ENCODE peak calls at places on chromosomes 1 and 21, in ten cellular contexts. N is Right ventricle myocardium inferior, B is NCI-H460, H is nephron progenitor cell, O is Peyer's patch, R is NCI-H1092, X is neural progenitor cell, P is iris pigment epithelial cell, Z is hepatic stellate cell, T is dorsolateral prefrontal cortex. M is an unnamed sample.

GRCh38 chr21:45984584-45985095 is 3.1 kb downstream of the COL6A1 start:
- DNase-seq in N (no peak), B (no peak), X (no peak), Z (no peak), T (no peak), H (no peak), P (no peak), O (no peak), R (no peak), M (no peak)

GRCh38 chr1:235011064-235011598 is 117.5 kb downstream of the TOMM20 start:
- DNase-seq in R (no peak), Z (no peak), H (no peak), O (no peak), B (no peak), X (no peak), P (no peak), T (no peak), N (no peak), M (no peak)

GRCh38 chr21:41611966-41612606 is 104.1 kb upstream of the TMPRSS2 start:
- DNase-seq in Z (no peak), T (no peak), N (no peak), R (peak; percentile 36), O (peak; percentile 74), P (no peak), X (peak; percentile 64), B (no peak), H (no peak), M (no peak)

GRCh38 chr1:204558467-204558866 is 42.3 kb downstream of the MDM4 start:
- DNase-seq in N (no peak), T (no peak), R (peak; percentile 76), H (no peak), B (no peak), X (no peak), P (no peak), O (no peak), Z (no peak), M (no peak)

GRCh38 chr1:51237714-51238403 is 1.8 kb downstream of the RNF11 start:
- DNase-seq in T (no peak), N (no peak), B (no peak), Z (peak; percentile 47), H (peak; percentile 35), P (peak; percentile 67), R (no peak), X (peak; percentile 67), O (no peak), M (no peak)

GRCh38 chr1:247336390-247336789 is 4.7 kb upstream of the ZNF496 start:
- DNase-seq in H (no peak), O (no peak), T (no peak), N (no peak), Z (no peak), P (no peak), X (no peak), R (peak; percentile 22), B (no peak), M (no peak)

GRCh38 chr1:181101581-181102226 is 13.2 kb downstream of the IER5 start:
- DNase-seq in R (peak; percentile 48), N (no peak), P (peak; percentile 79), X (peak; percentile 64), T (no peak), H (peak; percentile 29), B (no peak), Z (peak; percentile 59), O (no peak), M (no peak)

GRCh38 chr1:9350011-9350907 is 57.6 kb downstream of the SPSB1 start:
- DNase-seq in H (no peak), P (no peak), B (no peak), Z (no peak), O (no peak), X (no peak), R (no peak), T (no peak), N (no peak), M (no peak)

GRCh38 chr1:235199441-235199840 is 38.4 kb upstream of the RBM34 start:
- DNase-seq in R (no peak), H (no peak), Z (no peak), N (no peak), B (peak; percentile 41), X (peak; percentile 83), P (peak; percentile 54), O (no peak), T (no peak), M (no peak)

GRCh38 chr1:218874801-218875400 is 298.8 kb upstream of the LYPLAL1 start:
- DNase-seq in Z (no peak), R (no peak), X (no peak), H (no peak), N (no peak), O (no peak), B (no peak), T (no peak), P (no peak), M (no peak)

GRCh38 chr1:22328331-22329170 is 123.1 kb upstream of the ZBTB40 start:
- DNase-seq in B (no peak), H (no peak), R (no peak), O (no peak), Z (no peak), P (no peak), X (no peak), N (no peak), T (no peak), M (no peak)

GRCh38 chr21:34812510-34813265 is 143.9 kb downstream of the CLIC6 start:
- DNase-seq in T (no peak), R (no peak), X (no peak), Z (peak; percentile 68), N (no peak), O (no peak), B (no peak), H (no peak), P (peak; percentile 98), M (peak; percentile 98)

GRCh38 chr1:23581219-23581618 is 21.9 kb upstream of the ID3 start:
- DNase-seq in O (no peak), B (no peak), R (no peak), Z (peak; percentile 85), X (no peak), N (peak; percentile 78), T (peak; percentile 66), P (peak; percentile 88), H (no peak), M (no peak)

GRCh38 chr1:57620589-57620988 is 196.7 kb upstream of the DAB1 start:
- DNase-seq in O (no peak), X (no peak), T (no peak), B (no peak), P (no peak), H (peak; percentile 21), R (no peak), N (no peak), Z (no peak), M (no peak)

GRCh38 chr1:200619894-200620272 is 668 bp downstream of the KIF14 start:
- DNase-seq in O (no peak), H (no peak), N (no peak), T (no peak), Z (no peak), X (no peak), B (no peak), P (no peak), R (no peak), M (no peak)

GRCh38 chr1:54378157-54378883 is 27.9 kb downstream of the SSBP3 start:
- DNase-seq in T (no peak), O (no peak), B (no peak), R (no peak), X (peak; percentile 95), H (peak; percentile 66), P (no peak), Z (no peak), N (no peak), M (no peak)

GRCh38 chr1:43938892-43939587 is 5.4 kb downstream of the ARTN start:
- DNase-seq in X (no peak), T (no peak), Z (no peak), B (no peak), R (no peak), O (no peak), N (no peak), P (no peak), H (no peak), M (no peak)

GRCh38 chr1:20921285-20921684 is 134.2 kb upstream of the HP1BP3 start:
- DNase-seq in O (no peak), H (no peak), P (no peak), X (no peak), N (no peak), B (no peak), Z (no peak), R (no peak), T (no peak), M (no peak)

GRCh38 chr1:82806133-82806532 is 1005.4 kb downstream of the ADGRL2 start:
- DNase-seq in H (no peak), B (no peak), N (no peak), T (no peak), Z (no peak), P (no peak), X (peak; percentile 10), R (no peak), O (no peak), M (no peak)

GRCh38 chr1:19710825-19711611 is 46.3 kb downstream of the HTR6 start:
- DNase-seq in T (no peak), R (no peak), B (no peak), H (peak; percentile 17), X (no peak), N (no peak), O (no peak), Z (no peak), P (no peak), M (no peak)

GRCh38 chr21:37460196-37460595 is 93.6 kb downstream of the DYRK1A start:
- DNase-seq in P (no peak), T (no peak), O (no peak), N (no peak), H (no peak), X (peak; percentile 86), B (no peak), R (no peak), Z (no peak), M (no peak)

GRCh38 chr21:46124083-46124925 is 26.4 kb downstream of the COL6A2 start:
- DNase-seq in R (no peak), H (no peak), Z (no peak), X (no peak), T (peak; percentile 43), N (peak; percentile 64), O (peak; percentile 39), P (no peak), B (no peak), M (no peak)

M was measured in AG04449.